ENCODE peak calls at places on chromosomes 7 and 10, in ten cellular contexts. One of them, this sample, is unnamed. For H3K27me3, the result is how much of the 10 kb centered on the place peaks cover.

GRCh38 chr7:47937065-47937687 is 11.1 kb downstream of the PKD1L1 start:
- DNase-seq in body of pancreas: no peak
- DNase-seq in psoas muscle: no peak
- DNase-seq in dorsolateral prefrontal cortex: no peak
- DNase-seq in PC-9: no peak
- DNase-seq in cardiac muscle cell: no peak
- DNase-seq in iPS DF 6.9: no peak
- DNase-seq in HCT116: no peak
- DNase-seq in effector memory CD4-positive, alpha-beta T cell: no peak
- DNase-seq in fibroblast of lung: no peak
- DNase-seq in this sample: no peak

GRCh38 chr10:133000648-133001047 is 58.3 kb upstream of the CFAP46 start:
- DNase-seq in body of pancreas: no peak
- DNase-seq in psoas muscle: no peak
- DNase-seq in dorsolateral prefrontal cortex: no peak
- DNase-seq in PC-9: no peak
- DNase-seq in cardiac muscle cell: no peak
- DNase-seq in iPS DF 6.9: no peak
- DNase-seq in HCT116: no peak
- DNase-seq in effector memory CD4-positive, alpha-beta T cell: no peak
- DNase-seq in fibroblast of lung: no peak
- DNase-seq in this sample: no peak

GRCh38 chr7:1555813-1556540 is at the start of gene TMEM184A:
- DNase-seq in body of pancreas: peak
- DNase-seq in psoas muscle: peak
- DNase-seq in dorsolateral prefrontal cortex: no peak
- DNase-seq in PC-9: peak
- DNase-seq in cardiac muscle cell: peak
- DNase-seq in iPS DF 6.9: no peak
- DNase-seq in HCT116: peak
- DNase-seq in effector memory CD4-positive, alpha-beta T cell: no peak
- DNase-seq in fibroblast of lung: no peak
- DNase-seq in this sample: peak

GRCh38 chr10:132138133-132138532 is 48.6 kb upstream of the DPYSL4 start:
- DNase-seq in body of pancreas: no peak
- DNase-seq in psoas muscle: no peak
- DNase-seq in dorsolateral prefrontal cortex: peak
- DNase-seq in PC-9: no peak
- DNase-seq in cardiac muscle cell: no peak
- DNase-seq in iPS DF 6.9: no peak
- DNase-seq in HCT116: no peak
- DNase-seq in effector memory CD4-positive, alpha-beta T cell: no peak
- DNase-seq in fibroblast of lung: no peak
- DNase-seq in this sample: no peak

GRCh38 chr7:45455662-45456061 is 118.5 kb upstream of the ADCY1 start:
- DNase-seq in body of pancreas: no peak
- DNase-seq in psoas muscle: no peak
- DNase-seq in dorsolateral prefrontal cortex: no peak
- DNase-seq in PC-9: no peak
- DNase-seq in cardiac muscle cell: no peak
- DNase-seq in iPS DF 6.9: no peak
- DNase-seq in HCT116: no peak
- DNase-seq in effector memory CD4-positive, alpha-beta T cell: no peak
- DNase-seq in fibroblast of lung: no peak
- DNase-seq in this sample: no peak

GRCh38 chr7:34165927-34166550 is 260.7 kb downstream of the BMPER start:
- DNase-seq in body of pancreas: no peak
- DNase-seq in psoas muscle: no peak
- DNase-seq in dorsolateral prefrontal cortex: no peak
- DNase-seq in PC-9: no peak
- DNase-seq in cardiac muscle cell: peak
- DNase-seq in iPS DF 6.9: peak
- DNase-seq in HCT116: peak
- DNase-seq in effector memory CD4-positive, alpha-beta T cell: no peak
- DNase-seq in fibroblast of lung: peak
- DNase-seq in this sample: no peak

GRCh38 chr10:96280859-96281258 is 9.5 kb upstream of the BLNK start:
- DNase-seq in body of pancreas: no peak
- DNase-seq in psoas muscle: no peak
- DNase-seq in dorsolateral prefrontal cortex: no peak
- DNase-seq in PC-9: no peak
- DNase-seq in cardiac muscle cell: no peak
- DNase-seq in iPS DF 6.9: no peak
- DNase-seq in HCT116: no peak
- DNase-seq in effector memory CD4-positive, alpha-beta T cell: no peak
- DNase-seq in fibroblast of lung: no peak
- DNase-seq in this sample: no peak

GRCh38 chr7:75740846-75741497 is 2.2 kb upstream of the HIP1 start:
- DNase-seq in body of pancreas: peak
- DNase-seq in psoas muscle: peak
- DNase-seq in dorsolateral prefrontal cortex: no peak
- DNase-seq in PC-9: no peak
- DNase-seq in cardiac muscle cell: no peak
- DNase-seq in iPS DF 6.9: no peak
- DNase-seq in HCT116: no peak
- DNase-seq in effector memory CD4-positive, alpha-beta T cell: no peak
- DNase-seq in fibroblast of lung: no peak
- DNase-seq in this sample: peak

GRCh38 chr10:47164800-47165128 is 135.2 kb upstream of the GDF10 start:
- DNase-seq in body of pancreas: no peak
- DNase-seq in psoas muscle: no peak
- DNase-seq in dorsolateral prefrontal cortex: no peak
- DNase-seq in PC-9: no peak
- DNase-seq in cardiac muscle cell: no peak
- DNase-seq in iPS DF 6.9: no peak
- DNase-seq in HCT116: no peak
- DNase-seq in effector memory CD4-positive, alpha-beta T cell: no peak
- DNase-seq in fibroblast of lung: no peak
- DNase-seq in this sample: no peak

GRCh38 chr7:91465595-91466061 is 201.4 kb downstream of the FZD1 start:
- DNase-seq in body of pancreas: no peak
- DNase-seq in psoas muscle: no peak
- DNase-seq in dorsolateral prefrontal cortex: no peak
- DNase-seq in PC-9: no peak
- DNase-seq in cardiac muscle cell: no peak
- DNase-seq in iPS DF 6.9: no peak
- DNase-seq in HCT116: no peak
- DNase-seq in effector memory CD4-positive, alpha-beta T cell: no peak
- DNase-seq in fibroblast of lung: peak
- DNase-seq in this sample: no peak

GRCh38 chr10:103458720-103459119 is at the start of gene CALHM1:
- DNase-seq in body of pancreas: no peak
- DNase-seq in psoas muscle: no peak
- DNase-seq in dorsolateral prefrontal cortex: no peak
- DNase-seq in PC-9: no peak
- DNase-seq in cardiac muscle cell: no peak
- DNase-seq in iPS DF 6.9: no peak
- DNase-seq in HCT116: no peak
- DNase-seq in effector memory CD4-positive, alpha-beta T cell: no peak
- DNase-seq in fibroblast of lung: no peak
- DNase-seq in this sample: no peak

GRCh38 chr7:128131701-128132100 is 100.5 kb upstream of the LRRC4 start:
- DNase-seq in body of pancreas: no peak
- DNase-seq in psoas muscle: no peak
- DNase-seq in dorsolateral prefrontal cortex: no peak
- DNase-seq in PC-9: no peak
- DNase-seq in cardiac muscle cell: no peak
- DNase-seq in iPS DF 6.9: no peak
- DNase-seq in HCT116: no peak
- DNase-seq in effector memory CD4-positive, alpha-beta T cell: no peak
- DNase-seq in fibroblast of lung: no peak
- DNase-seq in this sample: no peak
- H3K27me3 ChIP-seq in body of pancreas: under half
- H3K27me3 ChIP-seq in psoas muscle: under half
- H3K27me3 ChIP-seq in dorsolateral prefrontal cortex: under half
- H3K27me3 ChIP-seq in PC-9: under half
- H3K27me3 ChIP-seq in cardiac muscle cell: half or more
- H3K27me3 ChIP-seq in iPS DF 6.9: under half
- H3K27me3 ChIP-seq in HCT116: under half
- H3K27me3 ChIP-seq in effector memory CD4-positive, alpha-beta T cell: under half
- H3K27me3 ChIP-seq in fibroblast of lung: under half
- H3K27me3 ChIP-seq in this sample: under half

DNA sequence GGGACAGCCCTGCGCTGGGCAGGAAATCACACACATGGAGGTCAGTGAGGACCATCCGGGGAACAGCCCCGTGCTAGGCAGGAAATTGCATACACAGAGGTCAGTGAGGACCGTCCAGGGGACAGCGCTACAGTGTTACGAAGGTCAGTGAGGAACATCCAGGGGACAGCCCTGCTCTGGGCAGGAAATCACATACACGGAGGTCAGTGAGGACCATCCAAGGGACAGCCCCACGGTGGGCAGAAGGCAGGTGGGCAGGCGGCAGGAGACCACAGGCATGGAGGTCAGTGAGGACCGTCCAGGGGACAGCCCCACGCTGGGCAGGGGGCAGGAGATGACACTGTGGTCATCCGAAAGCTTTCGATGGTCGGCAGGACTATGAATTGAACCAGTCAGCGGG is 79.7 kb downstream of the PTPRN2 start:
- DNase-seq in body of pancreas: no peak
- DNase-seq in psoas muscle: no peak
- DNase-seq in dorsolateral prefrontal cortex: no peak
- DNase-seq in PC-9: no peak
- DNase-seq in cardiac muscle cell: no peak
- DNase-seq in iPS DF 6.9: no peak
- DNase-seq in HCT116: no peak
- DNase-seq in effector memory CD4-positive, alpha-beta T cell: no peak
- DNase-seq in fibroblast of lung: no peak
- DNase-seq in this sample: no peak
- H3K27me3 ChIP-seq in body of pancreas: under half
- H3K27me3 ChIP-seq in psoas muscle: under half
- H3K27me3 ChIP-seq in dorsolateral prefrontal cortex: under half
- H3K27me3 ChIP-seq in PC-9: half or more
- H3K27me3 ChIP-seq in cardiac muscle cell: under half
- H3K27me3 ChIP-seq in iPS DF 6.9: under half
- H3K27me3 ChIP-seq in HCT116: under half
- H3K27me3 ChIP-seq in effector memory CD4-positive, alpha-beta T cell: under half
- H3K27me3 ChIP-seq in fibroblast of lung: under half
- H3K27me3 ChIP-seq in this sample: under half

DNA sequence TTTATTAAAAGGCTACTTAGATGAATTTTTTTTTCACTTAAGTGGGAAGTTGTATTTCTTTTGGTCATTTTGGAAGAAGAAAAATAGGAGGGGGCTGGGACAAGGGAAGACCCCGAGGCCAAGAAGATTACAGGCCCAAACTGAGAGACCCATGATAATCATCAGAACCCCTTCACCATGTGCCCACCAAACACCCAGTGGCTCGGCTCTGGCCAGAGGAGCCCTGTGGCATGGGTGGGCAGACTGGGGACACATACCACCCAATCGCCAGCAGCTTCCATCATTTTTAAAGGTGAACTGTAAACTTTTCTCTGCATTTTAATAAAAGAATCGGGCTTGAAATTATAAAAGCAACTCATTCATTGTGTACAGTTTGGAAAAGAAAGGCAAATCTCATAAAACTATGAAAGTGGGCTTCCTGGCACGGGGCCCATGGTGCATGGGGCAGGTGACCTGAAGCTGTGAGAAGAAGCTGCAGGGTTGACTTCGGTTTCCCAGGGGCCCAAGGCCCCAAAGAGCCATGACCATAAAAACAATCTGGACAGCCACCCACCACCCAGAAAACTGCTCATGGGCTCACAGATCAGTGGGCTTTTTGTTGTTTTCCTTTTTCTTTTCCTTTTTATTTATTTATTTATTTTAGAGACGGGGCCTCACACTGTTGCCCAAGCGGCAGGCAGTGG is 29.4 kb upstream of the RET start:
- DNase-seq in body of pancreas: no peak
- DNase-seq in psoas muscle: no peak
- DNase-seq in dorsolateral prefrontal cortex: peak
- DNase-seq in PC-9: no peak
- DNase-seq in cardiac muscle cell: no peak
- DNase-seq in iPS DF 6.9: no peak
- DNase-seq in HCT116: no peak
- DNase-seq in effector memory CD4-positive, alpha-beta T cell: no peak
- DNase-seq in fibroblast of lung: no peak
- DNase-seq in this sample: no peak
- H3K27me3 ChIP-seq in body of pancreas: under half
- H3K27me3 ChIP-seq in psoas muscle: under half
- H3K27me3 ChIP-seq in dorsolateral prefrontal cortex: under half
- H3K27me3 ChIP-seq in PC-9: under half
- H3K27me3 ChIP-seq in cardiac muscle cell: under half
- H3K27me3 ChIP-seq in iPS DF 6.9: under half
- H3K27me3 ChIP-seq in HCT116: under half
- H3K27me3 ChIP-seq in effector memory CD4-positive, alpha-beta T cell: under half
- H3K27me3 ChIP-seq in fibroblast of lung: under half
- H3K27me3 ChIP-seq in this sample: under half

GRCh38 chr10:70907619-70908425 is 19.5 kb upstream of the PCBD1 start:
- DNase-seq in body of pancreas: no peak
- DNase-seq in psoas muscle: peak
- DNase-seq in dorsolateral prefrontal cortex: no peak
- DNase-seq in PC-9: no peak
- DNase-seq in cardiac muscle cell: no peak
- DNase-seq in iPS DF 6.9: no peak
- DNase-seq in HCT116: no peak
- DNase-seq in effector memory CD4-positive, alpha-beta T cell: no peak
- DNase-seq in fibroblast of lung: no peak
- DNase-seq in this sample: no peak

GRCh38 chr10:70908426-70909296 is 20.3 kb upstream of the PCBD1 start:
- DNase-seq in body of pancreas: no peak
- DNase-seq in psoas muscle: peak
- DNase-seq in dorsolateral prefrontal cortex: no peak
- DNase-seq in PC-9: no peak
- DNase-seq in cardiac muscle cell: no peak
- DNase-seq in iPS DF 6.9: no peak
- DNase-seq in HCT116: no peak
- DNase-seq in effector memory CD4-positive, alpha-beta T cell: no peak
- DNase-seq in fibroblast of lung: no peak
- DNase-seq in this sample: no peak

GRCh38 chr10:70912556-70912955 is 24.2 kb upstream of the PCBD1 start:
- DNase-seq in body of pancreas: no peak
- DNase-seq in psoas muscle: peak
- DNase-seq in dorsolateral prefrontal cortex: no peak
- DNase-seq in PC-9: no peak
- DNase-seq in cardiac muscle cell: no peak
- DNase-seq in iPS DF 6.9: no peak
- DNase-seq in HCT116: no peak
- DNase-seq in effector memory CD4-positive, alpha-beta T cell: no peak
- DNase-seq in fibroblast of lung: no peak
- DNase-seq in this sample: no peak

GRCh38 chr10:70909326-70909935 is 21.1 kb upstream of the PCBD1 start:
- DNase-seq in body of pancreas: no peak
- DNase-seq in psoas muscle: peak
- DNase-seq in dorsolateral prefrontal cortex: no peak
- DNase-seq in PC-9: no peak
- DNase-seq in cardiac muscle cell: no peak
- DNase-seq in iPS DF 6.9: no peak
- DNase-seq in HCT116: no peak
- DNase-seq in effector memory CD4-positive, alpha-beta T cell: no peak
- DNase-seq in fibroblast of lung: no peak
- DNase-seq in this sample: no peak

GRCh38 chr10:70910486-70911350 is 22.4 kb upstream of the PCBD1 start:
- DNase-seq in body of pancreas: no peak
- DNase-seq in psoas muscle: peak
- DNase-seq in dorsolateral prefrontal cortex: no peak
- DNase-seq in PC-9: no peak
- DNase-seq in cardiac muscle cell: no peak
- DNase-seq in iPS DF 6.9: no peak
- DNase-seq in HCT116: no peak
- DNase-seq in effector memory CD4-positive, alpha-beta T cell: no peak
- DNase-seq in fibroblast of lung: no peak
- DNase-seq in this sample: no peak
- H3K27me3 ChIP-seq in body of pancreas: under half
- H3K27me3 ChIP-seq in psoas muscle: under half
- H3K27me3 ChIP-seq in dorsolateral prefrontal cortex: under half
- H3K27me3 ChIP-seq in PC-9: half or more
- H3K27me3 ChIP-seq in cardiac muscle cell: under half
- H3K27me3 ChIP-seq in iPS DF 6.9: under half
- H3K27me3 ChIP-seq in HCT116: under half
- H3K27me3 ChIP-seq in effector memory CD4-positive, alpha-beta T cell: under half
- H3K27me3 ChIP-seq in fibroblast of lung: under half
- H3K27me3 ChIP-seq in this sample: under half

This sample was measured in colonic mucosa.